ENCODE peak calls at places on chromosomes 6 and 20, in seven cellular contexts. F is neuronal stem cell, E is IMR-90, L is mesendoderm, N is mesenchymal stem cell, A is H9, G is H1. M is an unnamed sample.
A peak's percentile ranks its signal among the peaks of the same experiment; 100 is the strongest.

GRCh38 chr6:153488267-153488666 is 357.2 kb upstream of the RGS17 start:
- DNase-seq in F (no peak), G (no peak), E (no peak), A (no peak), N (no peak), L (no peak), M (no peak)

GRCh38 chr6:26175033-26175427 is 87.8 kb downstream of the HFE start:
- DNase-seq in G (no peak), N (no peak), E (no peak), F (no peak), L (no peak), A (no peak), M (no peak)

GRCh38 chr20:62823688-62824475 is 7.0 kb downstream of the COL9A3 start:
- DNase-seq in A (peak; percentile 84), N (no peak), L (peak; percentile 90), G (peak; percentile 71), F (no peak), E (no peak), M (no peak)

GRCh38 chr6:84003140-84003539 is 30.4 kb upstream of the MRAP2 start:
- DNase-seq in E (no peak), A (no peak), L (no peak), N (no peak), G (no peak), F (no peak), M (no peak)

GRCh38 chr6:21748343-21749063 is 155.0 kb downstream of the SOX4 start:
- DNase-seq in G (no peak), A (no peak), L (peak; percentile 60), E (peak; percentile 61), F (no peak), N (no peak), M (no peak)

GRCh38 chr6:134714679-134715078 is 235.2 kb downstream of the ALDH8A1 start:
- DNase-seq in E (peak; percentile 35), G (no peak), F (no peak), N (peak; percentile 78), L (no peak), A (no peak), M (peak; percentile 81)

GRCh38 chr20:5918856-5919633 is 31.3 kb downstream of the TRMT6 start:
- DNase-seq in N (peak; percentile 43), F (no peak), E (peak; percentile 44), L (peak; percentile 73), G (no peak), A (no peak), M (no peak)

GRCh38 chr20:40682104-40683045 is 6.7 kb downstream of the MAFB start:
- DNase-seq in E (no peak), N (peak; percentile 42), L (no peak), G (peak; percentile 60), A (no peak), F (peak; percentile 12), M (no peak)

GRCh38 chr20:33272155-33272873 is 10.7 kb upstream of the BPIFB1 start:
- DNase-seq in G (no peak), F (no peak), N (no peak), E (no peak), A (no peak), L (no peak), M (no peak)

GRCh38 chr6:151241853-151242252 is 2.1 kb downstream of the AKAP12 start:
- DNase-seq in G (no peak), F (no peak), E (no peak), N (no peak), A (no peak), L (no peak), M (no peak)

GRCh38 chr20:14512856-14513255 is 175.4 kb upstream of the FLRT3 start:
- DNase-seq in G (no peak), E (no peak), F (no peak), N (no peak), A (no peak), L (no peak), M (no peak)

GRCh38 chr6:1605822-1606532 is 3.7 kb upstream of the FOXC1 start:
- DNase-seq in L (no peak), F (no peak), G (no peak), A (no peak), E (no peak), N (no peak), M (no peak)

GRCh38 chr6:22774129-22774528 is 204.8 kb downstream of the HDGFL1 start:
- DNase-seq in G (no peak), A (no peak), E (peak; percentile 6), N (no peak), L (no peak), F (no peak), M (no peak)

GRCh38 chr6:116165596-116165995 is 39.7 kb upstream of the COL10A1 start:
- DNase-seq in L (no peak), N (no peak), G (no peak), E (no peak), A (no peak), F (no peak), M (no peak)

GRCh38 chr20:12925214-12925755 is 83.5 kb upstream of the SPTLC3 start:
- DNase-seq in L (peak; percentile 85), N (peak; percentile 86), A (peak; percentile 66), G (peak; percentile 67), E (peak; percentile 85), F (peak; percentile 63), M (peak; percentile 85)

GRCh38 chr6:111925296-111925695 is 52.0 kb upstream of the FYN start:
- DNase-seq in N (peak; percentile 69), A (no peak), F (no peak), L (no peak), E (peak; percentile 82), G (no peak), M (no peak)

GRCh38 chr6:27623103-27623502 is 150.2 kb upstream of the ZNF184 start:
- DNase-seq in N (no peak), E (no peak), A (no peak), F (no peak), L (no peak), G (no peak), M (no peak)

GRCh38 chr6:62615366-62616015 is 329.5 kb upstream of the KHDRBS2 start:
- DNase-seq in L (no peak), A (no peak), N (no peak), G (no peak), E (no peak), F (no peak), M (no peak)
- H4K8ac ChIP-seq in L (no peak overlapping the region), A (no peak overlapping the region), N (no peak overlapping the region), G (no peak overlapping the region), E (no peak overlapping the region), F (no peak overlapping the region), M (no peak overlapping the region)

GRCh38 chr6:34536251-34536958 is 19.7 kb downstream of the SPDEF start:
- DNase-seq in F (no peak), N (no peak), E (no peak), L (no peak), G (no peak), A (no peak), M (no peak)
- H4K8ac ChIP-seq in F (no peak overlapping the region), N (no peak overlapping the region), E (no peak overlapping the region), L (no peak overlapping the region), G (no peak overlapping the region), A (no peak overlapping the region), M (no peak overlapping the region)

GRCh38 chr20:54318892-54319291 is 111.0 kb downstream of the PFDN4 start:
- DNase-seq in G (no peak), A (no peak), N (no peak), L (no peak), E (no peak), F (no peak), M (no peak)

GRCh38 chr20:54323227-54323734 is 115.4 kb downstream of the PFDN4 start:
- DNase-seq in A (no peak), G (no peak), E (no peak), N (no peak), L (no peak), F (no peak), M (no peak)

GRCh38 chr20:54320148-54320607 is 112.3 kb downstream of the PFDN4 start:
- DNase-seq in N (no peak), L (peak; percentile 24), E (peak; percentile 24), F (no peak), G (no peak), A (peak; percentile 31), M (peak; percentile 9)

GRCh38 chr20:54324041-54324440 is 116.2 kb downstream of the PFDN4 start:
- DNase-seq in F (no peak), L (no peak), A (no peak), G (no peak), N (no peak), E (no peak), M (no peak)

DNA sequence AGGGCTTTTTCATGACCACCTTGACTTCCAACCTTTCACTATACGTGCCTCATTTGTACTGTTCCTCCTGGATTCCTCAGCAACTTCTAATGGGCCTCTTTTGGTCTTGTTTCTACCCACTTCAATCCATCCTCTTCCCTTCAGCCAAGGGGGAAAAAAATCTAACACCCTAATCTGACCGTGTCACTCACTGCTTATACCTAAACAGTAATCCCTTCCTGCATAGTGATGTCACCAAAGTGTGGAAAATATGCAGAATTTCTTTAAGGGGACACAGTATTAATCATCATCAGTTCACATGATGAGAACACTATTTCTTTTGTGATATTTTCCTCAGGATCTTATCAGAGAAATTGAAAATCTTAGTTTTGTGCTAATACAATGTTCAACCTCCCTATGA is 113.8 kb downstream of the PFDN4 start:
- DNase-seq in F (no peak), L (no peak), E (no peak), N (no peak), G (no peak), A (no peak), M (no peak)
- H4K8ac ChIP-seq in F (no peak overlapping the region), L (no peak overlapping the region), E (no peak overlapping the region), N (no peak overlapping the region), G (no peak overlapping the region), A (no peak overlapping the region), M (no peak overlapping the region)

GRCh38 chr20:36823126-36823525 is 49.6 kb upstream of the DSN1 start:
- DNase-seq in A (no peak), F (no peak), L (no peak), N (no peak), E (no peak), G (no peak), M (peak; percentile 19)
- H4K8ac ChIP-seq in A (no peak overlapping the region), F (no peak overlapping the region), L (no peak overlapping the region), N (no peak overlapping the region), E (no peak overlapping the region), G (no peak overlapping the region), M (no peak overlapping the region)

GRCh38 chr6:51398793-51399192 is 580.1 kb downstream of the TFAP2B start:
- DNase-seq in G (no peak), L (no peak), E (no peak), N (no peak), F (no peak), A (no peak), M (peak; percentile 3)
- H4K8ac ChIP-seq in G (no peak overlapping the region), L (no peak overlapping the region), E (no peak overlapping the region), N (no peak overlapping the region), F (no peak overlapping the region), A (no peak overlapping the region), M (no peak overlapping the region)

GRCh38 chr6:155635416-155635815 is 179.8 kb upstream of the NOX3 start:
- DNase-seq in F (no peak), G (no peak), A (no peak), N (no peak), E (no peak), L (no peak), M (no peak)
- H4K8ac ChIP-seq in F (no peak overlapping the region), G (no peak overlapping the region), A (no peak overlapping the region), N (no peak overlapping the region), E (no peak overlapping the region), L (no peak overlapping the region), M (no peak overlapping the region)

DNA sequence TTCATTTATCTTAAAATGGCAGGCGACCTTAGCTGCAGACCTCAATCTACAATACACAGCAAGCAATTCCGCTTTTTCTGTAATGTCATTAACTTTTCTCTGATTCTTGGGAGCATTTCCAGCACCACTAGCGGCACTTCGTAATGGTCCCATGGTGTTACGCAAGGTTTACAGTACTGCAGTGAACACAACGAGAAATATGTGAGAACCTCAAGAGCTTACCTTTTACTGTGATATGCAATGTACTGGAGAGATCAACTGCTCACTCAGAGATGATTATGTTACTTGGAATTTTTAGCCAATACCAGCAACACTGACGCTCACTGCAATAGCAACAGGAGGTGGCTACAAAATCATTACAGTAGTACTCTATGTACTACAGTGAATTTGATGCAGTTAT is 2.8 kb upstream of the CEP43 start:
- DNase-seq in E (peak; percentile 82), G (no peak), A (no peak), N (peak; percentile 52), L (no peak), F (no peak), M (peak; percentile 92)
- H4K8ac ChIP-seq in E (no peak overlapping the region), G (no peak overlapping the region), A (no peak overlapping the region), N (no peak overlapping the region), L (no peak overlapping the region), F (no peak overlapping the region), M (no peak overlapping the region)

M was measured in trophoblast cell.